ENCODE peak calls at places on chromosomes 1 and 21, in eight cellular contexts. A is AG10803; J is heart left ventricle; P is iPS DF 19.7; I is GM03348; T is stimulated activated CD4-positive, alpha-beta T cell treated with anti-CD3 and anti-CD28 coated beads, Interleukin-2, amount 100 ng/mL, for 48 hours; H is activated CD4-positive, alpha-beta T cell treated with anti-CD3 and anti-CD28 coated beads for 24 hours; F is activated gamma-delta T cell. D is an unnamed sample.

GRCh38 chr1:216742625-216743024 is 19.4 kb upstream of the ESRRG start:
- DNase-seq in J (no peak), H (no peak), A (no peak), I (no peak), P (no peak), T (no peak), F (no peak), D (no peak)

GRCh38 chr1:89594096-89594740 is 38.7 kb upstream of the LRRC8C start:
- DNase-seq in A (no peak), F (no peak), T (no peak), P (no peak), J (no peak), I (no peak), H (no peak), D (no peak)

GRCh38 chr1:208254376-208254775 is 10.2 kb upstream of the PLXNA2 start:
- DNase-seq in T (no peak), A (peak), F (no peak), J (no peak), H (no peak), I (peak), P (no peak), D (no peak)

GRCh38 chr21:17463441-17463840 is 49.4 kb upstream of the CXADR start:
- DNase-seq in A (peak), P (no peak), J (no peak), H (no peak), F (no peak), T (no peak), I (peak), D (no peak)

GRCh38 chr1:209569445-209570207 is 13.9 kb upstream of the CAMK1G start:
- DNase-seq in F (no peak), J (peak), H (peak), A (peak), T (peak), I (peak), P (no peak), D (peak)

GRCh38 chr1:82819234-82819633 is 1018.5 kb downstream of the ADGRL2 start:
- DNase-seq in T (no peak), H (no peak), J (no peak), P (no peak), F (no peak), A (no peak), I (no peak), D (no peak)

GRCh38 chr1:240575976-240576666 is 35.8 kb downstream of the GREM2 start:
- DNase-seq in J (no peak), H (no peak), P (no peak), I (peak), F (no peak), A (peak), T (peak), D (no peak)

GRCh38 chr1:82160036-82160435 is 359.3 kb downstream of the ADGRL2 start:
- DNase-seq in A (no peak), T (no peak), I (no peak), H (no peak), P (no peak), F (no peak), J (no peak), D (no peak)

GRCh38 chr1:35499652-35500176 is 57.5 kb downstream of the KIAA0319L start:
- DNase-seq in P (no peak), H (no peak), A (no peak), T (peak), F (no peak), J (no peak), I (no peak), D (no peak)

GRCh38 chr1:234994411-234995295 is 134.0 kb downstream of the TOMM20 start:
- DNase-seq in I (no peak), J (no peak), F (no peak), P (no peak), A (no peak), T (no peak), H (no peak), D (no peak)

GRCh38 chr1:209389258-209389657 is 194.3 kb upstream of the CAMK1G start:
- DNase-seq in P (no peak), H (no peak), F (no peak), I (peak), A (peak), J (no peak), T (no peak), D (no peak)

GRCh38 chr1:154352245-154352580 is 26.9 kb downstream of the ATP8B2 start:
- DNase-seq in P (no peak), F (no peak), T (no peak), I (no peak), A (no peak), J (no peak), H (no peak), D (no peak)

GRCh38 chr1:176174108-176174507 is 33.0 kb downstream of the COP1 start:
- DNase-seq in F (no peak), A (peak), P (no peak), T (no peak), H (no peak), J (no peak), I (peak), D (no peak)

GRCh38 chr21:26461500-26461899 is 111.6 kb downstream of the CYYR1 start:
- DNase-seq in T (no peak), F (no peak), I (peak), J (no peak), A (peak), P (no peak), H (no peak), D (no peak)

GRCh38 chr1:10617931-10618885 is 143.5 kb downstream of the PEX14 start:
- DNase-seq in P (no peak), I (no peak), H (no peak), F (no peak), J (peak), A (no peak), T (no peak), D (no peak)

GRCh38 chr1:194014004-194014403 is 827.6 kb upstream of the B3GALT2 start:
- DNase-seq in T (no peak), F (no peak), H (no peak), I (no peak), A (no peak), J (no peak), P (no peak), D (no peak)

GRCh38 chr1:167829868-167830267 is 84.1 kb downstream of the ADCY10 start:
- DNase-seq in I (no peak), A (no peak), T (no peak), J (no peak), P (no peak), H (no peak), F (no peak), D (no peak)

GRCh38 chr1:21077085-21077484 is 99.6 kb downstream of the EIF4G3 start:
- DNase-seq in A (peak), J (no peak), H (no peak), I (no peak), T (no peak), F (no peak), P (no peak), D (no peak)

GRCh38 chr1:151981178-151981525 is 12.5 kb downstream of the S100A10 start:
- DNase-seq in F (no peak), J (no peak), H (no peak), T (no peak), P (no peak), I (peak), A (peak), D (no peak)

GRCh38 chr1:170247751-170248521 is 102.2 kb downstream of the NTMT2 start:
- DNase-seq in H (no peak), J (no peak), P (no peak), F (no peak), T (no peak), A (peak), I (peak), D (no peak)

GRCh38 chr1:15401391-15402055 is 8.2 kb upstream of the EFHD2 start:
- DNase-seq in T (no peak), J (no peak), A (peak), H (no peak), I (no peak), F (no peak), P (no peak), D (no peak)

GRCh38 chr1:204684206-204684536 is 1.4 kb downstream of the LRRN2 start:
- DNase-seq in A (no peak), I (no peak), F (no peak), J (no peak), T (no peak), H (no peak), P (no peak), D (no peak)

GRCh38 chr21:42199488-42200463 is 19.2 kb upstream of the ABCG1 start:
- DNase-seq in A (peak), I (peak), F (no peak), H (no peak), J (no peak), P (no peak), T (no peak), D (peak)

GRCh38 chr1:41578712-41579335 is 94.3 kb upstream of the EDN2 start:
- DNase-seq in I (peak), A (peak), P (no peak), H (no peak), J (no peak), F (no peak), T (no peak), D (no peak)

GRCh38 chr21:36854391-36854790 is 112.1 kb downstream of the HLCS start:
- DNase-seq in I (peak), J (no peak), T (no peak), P (peak), A (no peak), H (no peak), F (no peak), D (peak)

GRCh38 chr1:236024655-236025054 is 40.2 kb downstream of the NID1 start:
- DNase-seq in P (no peak), J (no peak), H (no peak), F (no peak), T (no peak), I (no peak), A (no peak), D (no peak)

GRCh38 chr1:73401666-73402065 is 796.3 kb downstream of the LRRIQ3 start:
- DNase-seq in J (no peak), F (no peak), A (no peak), T (no peak), P (peak), I (no peak), H (no peak), D (no peak)

GRCh38 chr1:30770150-30770549 is 12.6 kb upstream of the LAPTM5 start:
- DNase-seq in A (no peak), P (no peak), J (no peak), F (no peak), H (no peak), I (no peak), T (no peak), D (no peak)

GRCh38 chr1:212791261-212791675 is 309 bp downstream of the NSL1 start:
- DNase-seq in J (no peak), A (peak), T (no peak), P (no peak), F (no peak), I (peak), H (no peak), D (no peak)

GRCh38 chr1:21299780-21300395 is 9.6 kb upstream of the ECE1 start:
- DNase-seq in P (no peak), A (no peak), H (no peak), T (no peak), F (no peak), I (no peak), J (no peak), D (no peak)

GRCh38 chr21:34946385-34947121 is 102.5 kb downstream of the RUNX1 start:
- DNase-seq in F (no peak), J (no peak), H (no peak), T (no peak), A (no peak), I (no peak), P (no peak), D (peak)

GRCh38 chr1:3956527-3957170 is 56.6 kb upstream of the C1orf174 start:
- DNase-seq in H (no peak), P (no peak), T (no peak), J (no peak), F (no peak), I (no peak), A (no peak), D (no peak)

GRCh38 chr1:209443361-209443931 is 140.1 kb upstream of the CAMK1G start:
- DNase-seq in J (no peak), F (no peak), H (no peak), T (no peak), I (no peak), A (no peak), P (no peak), D (no peak)

GRCh38 chr1:3668585-3669300 is 16.4 kb downstream of the TP73 start:
- DNase-seq in A (peak), I (no peak), F (no peak), T (no peak), J (peak), P (no peak), H (no peak), D (no peak)

GRCh38 chr1:194338241-194338948 is 1152.0 kb upstream of the B3GALT2 start:
- DNase-seq in J (no peak), T (peak), A (no peak), H (no peak), I (no peak), P (no peak), F (no peak), D (no peak)